ENCODE peak calls at places on chromosomes 13 and 19, in five cellular contexts. One of them, this sample, is unnamed. For H3K4me1, the result is how much of the 10 kb centered on the place peaks cover.

GRCh38 chr19:27719034-27719433 is 1493.9 kb downstream of the UQCRFS1 start:
- DNase-seq in CD8-positive, alpha-beta memory T cell: no peak
- DNase-seq in cardiac muscle cell: no peak
- DNase-seq in CD4-positive, alpha-beta memory T cell: no peak
- DNase-seq in RWPE2: no peak
- DNase-seq in this sample: no peak

GRCh38 chr13:43268632-43269031 is 245.2 kb downstream of the DNAJC15 start:
- DNase-seq in RWPE2: no peak
- DNase-seq in cardiac muscle cell: peak
- DNase-seq in CD8-positive, alpha-beta memory T cell: no peak
- DNase-seq in CD4-positive, alpha-beta memory T cell: no peak
- DNase-seq in this sample: no peak

GRCh38 chr19:389246-389934 is 19.6 kb downstream of the C2CD4C start:
- DNase-seq in CD8-positive, alpha-beta memory T cell: peak
- DNase-seq in cardiac muscle cell: peak
- DNase-seq in CD4-positive, alpha-beta memory T cell: no peak
- DNase-seq in RWPE2: no peak
- DNase-seq in this sample: no peak

GRCh38 chr19:18795540-18795939 is 4.4 kb upstream of the COMP start:
- DNase-seq in CD8-positive, alpha-beta memory T cell: no peak
- DNase-seq in CD4-positive, alpha-beta memory T cell: no peak
- DNase-seq in cardiac muscle cell: no peak
- DNase-seq in RWPE2: no peak
- DNase-seq in this sample: peak

GRCh38 chr19:44746616-44746945 is 1.9 kb upstream of the BCL3 start:
- DNase-seq in cardiac muscle cell: no peak
- DNase-seq in CD8-positive, alpha-beta memory T cell: no peak
- DNase-seq in CD4-positive, alpha-beta memory T cell: no peak
- DNase-seq in RWPE2: no peak
- DNase-seq in this sample: no peak

GRCh38 chr13:37490176-37490575 is 108.4 kb downstream of the POSTN start:
- DNase-seq in CD8-positive, alpha-beta memory T cell: no peak
- DNase-seq in CD4-positive, alpha-beta memory T cell: no peak
- DNase-seq in cardiac muscle cell: no peak
- DNase-seq in RWPE2: no peak
- DNase-seq in this sample: no peak

GRCh38 chr19:35404879-35405622 is 34.2 kb downstream of the GPR42 start:
- DNase-seq in cardiac muscle cell: no peak
- DNase-seq in CD4-positive, alpha-beta memory T cell: no peak
- DNase-seq in CD8-positive, alpha-beta memory T cell: no peak
- DNase-seq in RWPE2: peak
- DNase-seq in this sample: no peak

GRCh38 chr13:20160346-20161274 is at the start of gene GJA3:
- DNase-seq in CD4-positive, alpha-beta memory T cell: peak
- DNase-seq in CD8-positive, alpha-beta memory T cell: peak
- DNase-seq in cardiac muscle cell: peak
- DNase-seq in RWPE2: no peak
- DNase-seq in this sample: peak

GRCh38 chr19:6580313-6580712 is 10.6 kb downstream of the CD70 start:
- DNase-seq in RWPE2: peak
- DNase-seq in CD8-positive, alpha-beta memory T cell: no peak
- DNase-seq in CD4-positive, alpha-beta memory T cell: no peak
- DNase-seq in cardiac muscle cell: no peak
- DNase-seq in this sample: no peak

GRCh38 chr13:30908416-30908980 is 2.4 kb downstream of the MEDAG start:
- DNase-seq in CD8-positive, alpha-beta memory T cell: no peak
- DNase-seq in RWPE2: no peak
- DNase-seq in CD4-positive, alpha-beta memory T cell: no peak
- DNase-seq in cardiac muscle cell: no peak
- DNase-seq in this sample: no peak

GRCh38 chr19:31461814-31462539 is 112.7 kb upstream of the TSHZ3 start:
- DNase-seq in RWPE2: no peak
- DNase-seq in CD8-positive, alpha-beta memory T cell: no peak
- DNase-seq in CD4-positive, alpha-beta memory T cell: no peak
- DNase-seq in cardiac muscle cell: no peak
- DNase-seq in this sample: no peak

GRCh38 chr19:1401138-1401888 is at the start of gene GAMT:
- DNase-seq in RWPE2: no peak
- DNase-seq in cardiac muscle cell: peak
- DNase-seq in CD8-positive, alpha-beta memory T cell: peak
- DNase-seq in CD4-positive, alpha-beta memory T cell: peak
- DNase-seq in this sample: no peak
- H3K4me1 ChIP-seq in RWPE2: under half
- H3K4me1 ChIP-seq in cardiac muscle cell: under half
- H3K4me1 ChIP-seq in CD8-positive, alpha-beta memory T cell: under half
- H3K4me1 ChIP-seq in CD4-positive, alpha-beta memory T cell: under half
- H3K4me1 ChIP-seq in this sample: under half

DNA sequence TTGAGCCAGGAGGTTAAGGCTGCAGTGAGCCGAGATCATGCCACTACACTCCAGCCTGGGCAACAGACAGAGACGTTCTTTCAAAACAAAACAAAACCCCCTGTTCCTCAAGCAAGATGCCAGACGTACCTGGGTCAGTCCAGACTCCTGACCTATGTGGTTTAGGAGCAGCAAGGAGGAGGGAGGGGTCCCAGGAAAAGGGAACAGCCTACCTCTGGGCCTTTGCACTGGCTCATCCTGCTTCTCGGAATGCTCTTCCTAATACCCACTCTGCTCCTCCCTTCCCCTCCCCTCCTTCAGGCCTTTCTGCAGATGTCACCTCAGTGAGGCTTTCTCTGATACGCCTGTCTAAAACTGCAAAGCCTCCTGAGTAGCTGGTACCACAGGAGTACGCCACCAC is 9.5 kb downstream of the RINL start:
- DNase-seq in RWPE2: no peak
- DNase-seq in CD4-positive, alpha-beta memory T cell: no peak
- DNase-seq in CD8-positive, alpha-beta memory T cell: no peak
- DNase-seq in cardiac muscle cell: no peak
- DNase-seq in this sample: no peak
- H3K4me1 ChIP-seq in RWPE2: under half
- H3K4me1 ChIP-seq in CD4-positive, alpha-beta memory T cell: under half
- H3K4me1 ChIP-seq in CD8-positive, alpha-beta memory T cell: under half
- H3K4me1 ChIP-seq in cardiac muscle cell: under half
- H3K4me1 ChIP-seq in this sample: under half

DNA sequence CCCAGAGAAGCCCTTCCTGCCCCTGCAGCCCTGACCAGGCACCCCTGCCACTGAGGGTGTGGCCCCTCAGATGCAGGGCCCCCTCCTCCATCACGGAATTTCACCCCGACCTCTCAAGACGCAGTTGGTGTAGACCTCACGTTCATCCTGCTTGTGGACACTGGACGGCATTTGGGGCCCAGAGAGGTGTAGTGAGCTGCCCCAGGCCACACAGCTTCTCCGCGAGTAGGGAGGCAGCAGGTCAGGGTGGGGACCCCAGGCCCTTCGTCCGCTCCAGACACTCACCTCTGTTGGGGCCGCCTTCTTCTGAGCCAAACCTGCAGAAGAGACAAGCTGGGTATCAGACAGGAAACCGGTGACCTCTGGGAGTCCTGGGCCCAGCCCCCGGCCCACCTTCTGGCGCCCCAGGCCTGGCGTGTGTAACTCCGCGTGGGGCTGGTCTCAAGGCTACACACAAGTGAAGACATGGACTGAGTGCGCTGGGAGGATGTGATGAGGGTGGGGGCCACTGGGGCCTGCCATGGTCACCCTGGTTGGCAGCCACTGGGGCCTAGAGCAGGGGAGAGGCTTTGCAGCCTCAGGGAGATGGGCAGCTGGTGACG is 33.1 kb downstream of the PIP5K1C start:
- DNase-seq in RWPE2: no peak
- DNase-seq in CD8-positive, alpha-beta memory T cell: no peak
- DNase-seq in CD4-positive, alpha-beta memory T cell: no peak
- DNase-seq in cardiac muscle cell: no peak
- DNase-seq in this sample: no peak
- H3K4me1 ChIP-seq in RWPE2: under half
- H3K4me1 ChIP-seq in CD8-positive, alpha-beta memory T cell: under half
- H3K4me1 ChIP-seq in CD4-positive, alpha-beta memory T cell: under half
- H3K4me1 ChIP-seq in cardiac muscle cell: under half
- H3K4me1 ChIP-seq in this sample: under half

GRCh38 chr19:39465956-39466747 is 14.5 kb upstream of the TIMM50 start:
- DNase-seq in RWPE2: no peak
- DNase-seq in CD8-positive, alpha-beta memory T cell: no peak
- DNase-seq in cardiac muscle cell: no peak
- DNase-seq in CD4-positive, alpha-beta memory T cell: no peak
- DNase-seq in this sample: no peak

GRCh38 chr19:39470724-39471339 is 9.8 kb upstream of the TIMM50 start:
- DNase-seq in RWPE2: no peak
- DNase-seq in CD8-positive, alpha-beta memory T cell: no peak
- DNase-seq in cardiac muscle cell: no peak
- DNase-seq in CD4-positive, alpha-beta memory T cell: no peak
- DNase-seq in this sample: no peak

GRCh38 chr19:39469567-39469966 is 11.1 kb upstream of the TIMM50 start:
- DNase-seq in CD4-positive, alpha-beta memory T cell: no peak
- DNase-seq in RWPE2: no peak
- DNase-seq in CD8-positive, alpha-beta memory T cell: no peak
- DNase-seq in cardiac muscle cell: no peak
- DNase-seq in this sample: no peak

GRCh38 chr19:39469036-39469435 is 11.6 kb upstream of the TIMM50 start:
- DNase-seq in CD8-positive, alpha-beta memory T cell: no peak
- DNase-seq in RWPE2: no peak
- DNase-seq in CD4-positive, alpha-beta memory T cell: no peak
- DNase-seq in cardiac muscle cell: no peak
- DNase-seq in this sample: no peak

DNA sequence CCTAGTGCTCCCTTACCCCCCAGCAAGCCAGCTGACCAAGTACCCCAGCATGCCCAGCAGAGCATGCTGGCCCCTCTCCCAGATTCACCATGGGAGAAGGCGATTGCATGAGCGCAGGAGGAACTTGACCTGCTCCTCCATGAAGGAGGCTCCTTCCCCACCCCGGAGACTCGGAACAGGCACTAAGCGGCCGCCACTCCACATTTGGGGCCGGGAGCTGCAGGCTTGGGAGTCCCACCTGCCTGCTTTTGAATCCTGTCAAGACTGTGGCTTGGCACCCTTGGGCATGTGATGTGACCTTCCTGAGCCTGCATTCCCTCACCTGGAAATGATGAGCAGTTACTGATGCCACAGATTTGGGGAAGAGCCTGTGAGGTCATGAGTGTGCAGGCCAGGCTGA is 12.7 kb upstream of the TIMM50 start:
- DNase-seq in CD4-positive, alpha-beta memory T cell: no peak
- DNase-seq in cardiac muscle cell: no peak
- DNase-seq in RWPE2: no peak
- DNase-seq in CD8-positive, alpha-beta memory T cell: no peak
- DNase-seq in this sample: no peak
- H3K4me1 ChIP-seq in CD4-positive, alpha-beta memory T cell: under half
- H3K4me1 ChIP-seq in cardiac muscle cell: under half
- H3K4me1 ChIP-seq in RWPE2: under half
- H3K4me1 ChIP-seq in CD8-positive, alpha-beta memory T cell: under half
- H3K4me1 ChIP-seq in this sample: under half

GRCh38 chr13:113404366-113404722 is 40.4 kb upstream of the GRTP1 start:
- DNase-seq in RWPE2: no peak
- DNase-seq in cardiac muscle cell: no peak
- DNase-seq in CD4-positive, alpha-beta memory T cell: no peak
- DNase-seq in CD8-positive, alpha-beta memory T cell: no peak
- DNase-seq in this sample: no peak
- H3K4me1 ChIP-seq in RWPE2: under half
- H3K4me1 ChIP-seq in cardiac muscle cell: under half
- H3K4me1 ChIP-seq in CD4-positive, alpha-beta memory T cell: under half
- H3K4me1 ChIP-seq in CD8-positive, alpha-beta memory T cell: under half
- H3K4me1 ChIP-seq in this sample: under half

GRCh38 chr19:15871570-15871969 is 26.3 kb downstream of the CYP4F2 start:
- DNase-seq in CD8-positive, alpha-beta memory T cell: no peak
- DNase-seq in cardiac muscle cell: no peak
- DNase-seq in RWPE2: no peak
- DNase-seq in CD4-positive, alpha-beta memory T cell: no peak
- DNase-seq in this sample: no peak
- H3K4me1 ChIP-seq in CD8-positive, alpha-beta memory T cell: under half
- H3K4me1 ChIP-seq in cardiac muscle cell: under half
- H3K4me1 ChIP-seq in RWPE2: under half
- H3K4me1 ChIP-seq in CD4-positive, alpha-beta memory T cell: under half
- H3K4me1 ChIP-seq in this sample: under half